ENCODE peak calls at places on chromosomes 3 and 15, in five cellular contexts. F is HepG2, A is body of pancreas, L is HCT116, B is transverse colon. Q is an unnamed sample.

GRCh38 chr3:124793054-124793740 is 62.9 kb downstream of the UMPS start:
- DNase-seq in L (no peak), A (no peak), B (no peak), F (no peak), Q (no peak)

GRCh38 chr3:12953201-12953712 is 111.9 kb upstream of the RPL32 start:
- DNase-seq in A (no peak), L (no peak), B (no peak), F (no peak), Q (no peak)

GRCh38 chr15:62306851-62307504 is 141.9 kb upstream of the C2CD4B start:
- DNase-seq in F (peak; percentile 73), B (peak; percentile 44), L (peak; percentile 68), A (peak; percentile 83), Q (no peak)

GRCh38 chr15:72758195-72758594 is 25.4 kb downstream of the ADPGK start:
- DNase-seq in A (no peak), F (no peak), L (no peak), B (no peak), Q (no peak)

GRCh38 chr3:193824365-193824764 is 231.4 kb downstream of the OPA1 start:
- DNase-seq in B (no peak), A (no peak), F (no peak), L (no peak), Q (no peak)

GRCh38 chr15:61621146-61621545 is 392.0 kb upstream of the RORA start:
- DNase-seq in A (peak; percentile 31), L (no peak), B (no peak), F (peak; percentile 6), Q (no peak)

GRCh38 chr3:133268772-133269171 is 131.1 kb upstream of the BFSP2 start:
- DNase-seq in B (no peak), L (no peak), A (no peak), F (no peak), Q (no peak)

GRCh38 chr3:186917660-186918312 is 12.5 kb upstream of the ST6GAL1 start:
- DNase-seq in A (no peak), L (no peak), F (no peak), B (no peak), Q (no peak)

GRCh38 chr15:70795311-70795665 is 31.9 kb upstream of the UACA start:
- DNase-seq in F (peak; percentile 57), A (no peak), B (no peak), L (peak; percentile 54), Q (no peak)

GRCh38 chr15:40743921-40744809 is 10.9 kb downstream of the RMDN3 start:
- DNase-seq in A (no peak), L (no peak), F (no peak), B (no peak), Q (peak; percentile 64)

GRCh38 chr15:91146728-91147127 is 46.7 kb downstream of the SV2B start:
- DNase-seq in B (no peak), F (no peak), A (no peak), L (no peak), Q (no peak)

GRCh38 chr3:167575000-167575399 is 78.7 kb downstream of the WDR49 start:
- DNase-seq in L (no peak), F (no peak), B (no peak), A (no peak), Q (no peak)

GRCh38 chr3:141000027-141000663 is 51.0 kb upstream of the SPSB4 start:
- DNase-seq in F (peak; percentile 43), L (peak; percentile 54), A (peak; percentile 82), B (peak; percentile 28), Q (peak; percentile 30)

GRCh38 chr3:154181127-154181691 is 60.0 kb downstream of the ARHGEF26 start:
- DNase-seq in L (no peak), F (no peak), A (peak; percentile 28), B (no peak), Q (no peak)

GRCh38 chr3:14210843-14211594 is 32.4 kb downstream of the LSM3 start:
- DNase-seq in F (no peak), L (no peak), A (no peak), B (no peak), Q (no peak)

GRCh38 chr15:62591842-62592838 is 427.1 kb upstream of the C2CD4B start:
- DNase-seq in A (no peak), F (peak; percentile 13), L (no peak), B (no peak), Q (no peak)

GRCh38 chr3:173465112-173465511 is 67.6 kb downstream of the NLGN1 start:
- DNase-seq in L (no peak), B (no peak), A (no peak), F (no peak), Q (no peak)

GRCh38 chr3:144052275-144052674 is 80.7 kb downstream of the DIPK2A start:
- DNase-seq in B (no peak), A (no peak), F (no peak), L (no peak), Q (no peak)

GRCh38 chr3:81255463-81255862 is 506.0 kb downstream of the GBE1 start:
- DNase-seq in A (no peak), B (no peak), F (no peak), L (no peak), Q (no peak)
- H3K4me3 ChIP-seq in A (no peak overlapping the region), B (no peak overlapping the region), F (no peak overlapping the region), L (no peak overlapping the region), Q (no peak overlapping the region)

DNA sequence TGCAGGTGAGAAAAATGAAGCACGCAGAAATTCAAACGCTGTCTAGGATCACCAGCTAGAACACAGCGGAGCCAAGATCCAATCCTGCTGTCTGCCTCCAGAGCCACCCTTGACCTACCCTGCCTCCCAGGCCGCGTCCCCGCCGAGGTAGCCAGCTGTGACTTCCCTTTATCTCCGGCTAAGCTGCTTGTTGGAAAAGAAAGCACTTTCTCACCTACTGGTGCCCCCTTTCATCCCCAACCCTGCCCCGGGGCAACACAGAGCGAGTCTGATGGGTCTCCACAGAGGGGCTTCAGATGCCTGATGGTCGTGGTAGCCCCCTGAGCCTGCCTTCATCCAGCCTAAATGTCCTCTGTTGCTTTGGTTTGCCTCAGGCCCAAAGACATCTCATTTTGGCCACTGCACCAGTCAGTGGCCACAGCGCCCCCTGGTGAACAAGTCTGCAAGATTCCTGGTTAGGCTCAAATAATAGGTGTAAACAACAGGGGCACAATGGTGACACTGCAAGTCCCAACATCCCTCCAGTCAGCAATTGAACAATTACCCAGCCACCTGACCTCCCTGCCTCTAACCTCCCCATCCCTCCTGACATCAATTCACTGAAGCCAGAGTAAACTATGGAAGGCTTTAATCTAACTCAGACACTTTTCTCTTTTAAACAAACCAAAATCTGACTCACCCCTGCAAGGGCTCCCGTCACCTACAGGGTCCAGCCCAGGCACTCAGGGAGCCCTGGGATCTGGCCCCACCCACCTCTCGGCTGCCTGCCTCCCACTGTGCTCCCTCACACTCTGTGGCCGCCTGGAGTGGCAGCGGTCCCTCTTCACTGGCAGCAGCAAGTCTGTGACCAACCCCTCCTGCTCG is 27.3 kb upstream of the BCL2L10 start:
- DNase-seq in A (peak; percentile 87), F (peak; percentile 60), B (peak; percentile 83), L (peak; percentile 48), Q (peak; percentile 46)
- H3K27ac ChIP-seq in A (no peak overlapping the region), F (peak overlapping the region; percentile 5), B (no peak overlapping the region), L (no peak overlapping the region), Q (no peak overlapping the region)

DNA sequence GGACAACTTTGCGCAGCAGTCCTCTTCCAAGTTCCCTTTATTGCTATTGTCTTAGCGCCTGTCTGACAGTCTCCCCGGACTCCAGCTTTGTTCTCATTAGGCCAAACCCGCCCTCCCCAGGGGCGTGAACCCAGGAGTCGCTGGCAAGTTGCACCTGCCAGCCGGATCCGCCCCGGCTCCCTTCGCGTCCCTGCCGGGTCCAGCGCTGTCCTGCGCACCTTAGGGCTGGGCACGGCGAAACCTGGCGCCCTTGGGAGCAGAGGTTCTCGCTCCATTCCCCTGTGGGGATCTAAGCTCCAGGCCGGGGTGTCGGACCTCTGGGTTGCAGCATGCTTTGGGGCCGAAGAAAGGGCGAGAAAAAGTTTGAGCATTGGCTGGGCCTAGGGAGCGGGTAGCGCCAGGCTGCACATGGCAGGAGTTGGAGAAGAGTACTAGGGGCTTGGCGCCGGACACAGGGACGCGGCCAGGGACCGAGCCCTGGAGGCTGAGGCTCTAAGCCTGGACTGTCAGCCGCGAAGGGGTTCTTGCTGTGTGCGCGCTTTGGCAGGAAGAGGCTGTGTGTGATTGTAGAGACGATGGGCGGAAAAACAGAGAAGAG is 335.1 kb upstream of the THRB start:
- DNase-seq in A (peak; percentile 57), L (no peak), F (no peak), B (peak; percentile 11), Q (no peak)
- H3K4me3 ChIP-seq in A (peak overlapping the region; percentile 20), L (no peak overlapping the region), F (no peak overlapping the region), B (peak overlapping the region; percentile 45), Q (no peak overlapping the region)

GRCh38 chr3:45409921-45410320 is 21.5 kb downstream of the LARS2 start:
- DNase-seq in B (no peak), L (no peak), A (peak; percentile 7), F (no peak), Q (no peak)

GRCh38 chr3:45409369-45409768 is 21.0 kb downstream of the LARS2 start:
- DNase-seq in A (no peak), F (no peak), B (no peak), L (no peak), Q (no peak)

GRCh38 chr3:45406812-45407211 is 18.4 kb downstream of the LARS2 start:
- DNase-seq in B (no peak), F (no peak), A (no peak), L (no peak), Q (no peak)

GRCh38 chr3:45411081-45411480 is 22.7 kb downstream of the LARS2 start:
- DNase-seq in B (no peak), L (no peak), A (no peak), F (peak; percentile 13), Q (no peak)

GRCh38 chr3:45407634-45408033 is 19.3 kb downstream of the LARS2 start:
- DNase-seq in F (no peak), A (no peak), B (no peak), L (no peak), Q (no peak)
- H3K27ac ChIP-seq in F (no peak overlapping the region), A (no peak overlapping the region), B (no peak overlapping the region), L (no peak overlapping the region), Q (no peak overlapping the region)

Q was measured in CD4-positive, alpha-beta memory T cell.